ENCODE peak calls at places on chromosomes 12 and 14, in seven cellular contexts. B is fibroblast of mammary gland, A is lung, K is GM23338, N is adrenal gland, R is cardiac muscle cell, F is H7. S is an unnamed sample.

GRCh38 chr12:10304161-10304574 is 3.5 kb upstream of the KLRD1 start:
- DNase-seq in B (peak; percentile 64), A (no peak), K (no peak), N (no peak), R (no peak), F (no peak), S (no peak)

GRCh38 chr12:120748242-120748641 is 22.6 kb downstream of the ACADS start:
- DNase-seq in B (no peak), A (no peak), K (no peak), N (no peak), R (no peak), F (no peak), S (no peak)

GRCh38 chr12:124478985-124479645 is 88.3 kb downstream of the NCOR2 start:
- DNase-seq in B (no peak), A (no peak), K (no peak), N (no peak), R (no peak), F (no peak), S (no peak)

GRCh38 chr12:91629440-91629839 is 446.8 kb upstream of the DCN start:
- DNase-seq in B (no peak), A (no peak), K (no peak), N (no peak), R (no peak), F (no peak), S (no peak)

GRCh38 chr14:50040401-50040775 is 76.0 kb downstream of the VCPKMT start:
- DNase-seq in B (peak; percentile 85), A (no peak), K (no peak), N (no peak), R (no peak), F (no peak), S (no peak)

GRCh38 chr12:89932950-89933349 is 224.3 kb upstream of the ATP2B1 start:
- DNase-seq in B (no peak), A (no peak), K (no peak), N (no peak), R (no peak), F (no peak), S (no peak)

GRCh38 chr12:53174881-53175491 is 5.5 kb upstream of the ZNF740 start:
- DNase-seq in B (peak; percentile 59), A (no peak), K (peak; percentile 95), N (peak; percentile 56), R (peak; percentile 60), F (peak; percentile 86), S (peak; percentile 95)

GRCh38 chr12:101552277-101552676 is 42.5 kb upstream of the MYBPC1 start:
- DNase-seq in B (peak; percentile 38), A (peak; percentile 52), K (no peak), N (no peak), R (no peak), F (no peak), S (peak; percentile 63)

GRCh38 chr12:103373088-103373523 is 122.7 kb downstream of the C12orf42 start:
- DNase-seq in B (no peak), A (peak; percentile 29), K (no peak), N (no peak), R (no peak), F (no peak), S (no peak)

GRCh38 chr14:100673085-100673806 is 53.4 kb upstream of the DLK1 start:
- DNase-seq in B (no peak), A (peak; percentile 45), K (peak; percentile 72), N (no peak), R (peak; percentile 52), F (peak; percentile 91), S (peak; percentile 95)

GRCh38 chr12:26680724-26681455 is 152.1 kb downstream of the ITPR2 start:
- DNase-seq in B (peak; percentile 79), A (no peak), K (no peak), N (no peak), R (no peak), F (no peak), S (no peak)

DNA sequence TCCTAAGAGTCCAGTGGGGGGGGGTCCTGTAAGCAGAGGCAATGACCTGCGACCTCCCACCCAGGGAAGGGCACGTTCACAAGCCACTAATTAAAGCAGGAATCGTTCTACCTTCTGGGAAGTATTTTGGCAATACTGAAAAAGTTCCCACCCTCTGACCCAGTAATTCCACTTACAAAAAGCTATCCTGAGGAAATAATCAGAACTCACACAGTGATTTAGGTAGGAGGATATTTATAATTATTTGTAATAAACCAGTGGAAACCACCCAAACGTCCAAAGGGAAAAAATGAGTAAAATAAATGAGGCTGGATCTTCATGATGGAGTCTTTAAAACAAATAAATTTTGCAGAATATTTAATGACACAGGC is 54.7 kb downstream of the SSH1 start:
- DNase-seq in B (no peak), A (no peak), K (no peak), N (no peak), R (no peak), F (no peak), S (no peak)
- H3K4me3 ChIP-seq in B (peak overlapping the region; percentile 6), A (no peak overlapping the region), K (no peak overlapping the region), N (no peak overlapping the region), R (no peak overlapping the region), F (no peak overlapping the region), S (peak overlapping the region; percentile 28)

GRCh38 chr12:69275471-69275891 is 36.1 kb downstream of the CPSF6 start:
- DNase-seq in B (peak; percentile 15), A (no peak), K (no peak), N (no peak), R (peak; percentile 21), F (no peak), S (no peak)
- H3K4me3 ChIP-seq in B (no peak overlapping the region), A (no peak overlapping the region), K (no peak overlapping the region), N (no peak overlapping the region), R (no peak overlapping the region), F (no peak overlapping the region), S (no peak overlapping the region)

GRCh38 chr12:8089718-8090117 is 7.6 kb downstream of the NECAP1 start:
- DNase-seq in B (no peak), A (no peak), K (no peak), N (no peak), R (no peak), F (no peak), S (no peak)

GRCh38 chr12:8087666-8088065 is 5.6 kb downstream of the NECAP1 start:
- DNase-seq in B (no peak), A (no peak), K (no peak), N (no peak), R (no peak), F (no peak), S (no peak)

GRCh38 chr12:8088574-8088973 is 6.5 kb downstream of the NECAP1 start:
- DNase-seq in B (no peak), A (no peak), K (no peak), N (no peak), R (no peak), F (no peak), S (no peak)
- H3K4me3 ChIP-seq in B (no peak overlapping the region), A (no peak overlapping the region), K (no peak overlapping the region), N (no peak overlapping the region), R (no peak overlapping the region), F (no peak overlapping the region), S (no peak overlapping the region)

GRCh38 chr14:23009483-23009938 is 432 bp downstream of the C14orf93 start:
- DNase-seq in B (no peak), A (no peak), K (no peak), N (no peak), R (no peak), F (no peak), S (no peak)
- H3K4me3 ChIP-seq in B (peak overlapping the region; percentile 53), A (no peak overlapping the region), K (peak overlapping the region; percentile 59), N (peak overlapping the region; percentile 47), R (peak overlapping the region; percentile 36), F (peak overlapping the region; percentile 23), S (peak overlapping the region; percentile 74)

S was measured in endodermal cell.